ENCODE peak calls at places on chromosomes 11 and 22, in eight cellular contexts. One of them, this sample, is unnamed. For H3K4me1, the result is how much of the 10 kb centered on the place peaks cover.

GRCh38 chr11:62004473-62004872 is 37.0 kb upstream of the FTH1 start:
- DNase-seq in stomach: no peak
- DNase-seq in PC-9: no peak
- DNase-seq in GM23248: peak
- DNase-seq in PC-3: peak
- DNase-seq in cardiac muscle cell: peak
- DNase-seq in MM.1S: no peak
- DNase-seq in hepatocyte: no peak
- DNase-seq in this sample: no peak

GRCh38 chr22:39253427-39254070 is 8.8 kb upstream of the PDGFB start:
- DNase-seq in PC-9: peak
- DNase-seq in hepatocyte: peak
- DNase-seq in stomach: peak
- DNase-seq in PC-3: peak
- DNase-seq in cardiac muscle cell: peak
- DNase-seq in MM.1S: peak
- DNase-seq in GM23248: peak
- DNase-seq in this sample: peak

GRCh38 chr11:11931461-11932055 is 76.9 kb downstream of the DKK3 start:
- DNase-seq in MM.1S: peak
- DNase-seq in stomach: no peak
- DNase-seq in cardiac muscle cell: peak
- DNase-seq in hepatocyte: peak
- DNase-seq in PC-9: no peak
- DNase-seq in PC-3: peak
- DNase-seq in GM23248: peak
- DNase-seq in this sample: peak

GRCh38 chr22:28963362-28963761 is 80.0 kb downstream of the ZNRF3 start:
- DNase-seq in GM23248: no peak
- DNase-seq in PC-9: no peak
- DNase-seq in hepatocyte: no peak
- DNase-seq in cardiac muscle cell: no peak
- DNase-seq in stomach: no peak
- DNase-seq in MM.1S: no peak
- DNase-seq in PC-3: no peak
- DNase-seq in this sample: no peak

GRCh38 chr11:124762077-124762623 is at the start of gene ESAM:
- DNase-seq in MM.1S: peak
- DNase-seq in hepatocyte: peak
- DNase-seq in stomach: peak
- DNase-seq in GM23248: peak
- DNase-seq in cardiac muscle cell: no peak
- DNase-seq in PC-3: peak
- DNase-seq in PC-9: peak
- DNase-seq in this sample: peak

GRCh38 chr11:119055901-119056300 is 1.1 kb downstream of the HYOU1 start:
- DNase-seq in PC-3: peak
- DNase-seq in PC-9: peak
- DNase-seq in hepatocyte: peak
- DNase-seq in GM23248: peak
- DNase-seq in MM.1S: peak
- DNase-seq in stomach: no peak
- DNase-seq in cardiac muscle cell: peak
- DNase-seq in this sample: no peak

GRCh38 chr11:298406-299065 is 790 bp downstream of the IFITM5 start:
- DNase-seq in hepatocyte: no peak
- DNase-seq in PC-3: no peak
- DNase-seq in MM.1S: no peak
- DNase-seq in PC-9: no peak
- DNase-seq in stomach: no peak
- DNase-seq in GM23248: no peak
- DNase-seq in cardiac muscle cell: no peak
- DNase-seq in this sample: no peak

GRCh38 chr22:50020606-50021005 is 8.0 kb upstream of the IL17REL start:
- DNase-seq in PC-3: no peak
- DNase-seq in stomach: no peak
- DNase-seq in hepatocyte: no peak
- DNase-seq in MM.1S: no peak
- DNase-seq in GM23248: no peak
- DNase-seq in PC-9: no peak
- DNase-seq in cardiac muscle cell: no peak
- DNase-seq in this sample: no peak

GRCh38 chr11:30109774-30110173 is 92.9 kb upstream of the KCNA4 start:
- DNase-seq in hepatocyte: no peak
- DNase-seq in stomach: no peak
- DNase-seq in GM23248: no peak
- DNase-seq in PC-3: no peak
- DNase-seq in PC-9: no peak
- DNase-seq in MM.1S: no peak
- DNase-seq in cardiac muscle cell: no peak
- DNase-seq in this sample: no peak

GRCh38 chr11:58905141-58905715 is 34.1 kb upstream of the GLYATL1 start:
- DNase-seq in hepatocyte: peak
- DNase-seq in GM23248: peak
- DNase-seq in stomach: no peak
- DNase-seq in PC-3: peak
- DNase-seq in PC-9: no peak
- DNase-seq in MM.1S: no peak
- DNase-seq in cardiac muscle cell: peak
- DNase-seq in this sample: no peak

GRCh38 chr11:5197538-5197937 is 2.9 kb downstream of the OR51V1 start:
- DNase-seq in PC-3: no peak
- DNase-seq in MM.1S: no peak
- DNase-seq in stomach: no peak
- DNase-seq in hepatocyte: no peak
- DNase-seq in PC-9: no peak
- DNase-seq in GM23248: peak
- DNase-seq in cardiac muscle cell: no peak
- DNase-seq in this sample: no peak

GRCh38 chr11:62137276-62137861 is 13.6 kb downstream of the INCENP start:
- DNase-seq in GM23248: no peak
- DNase-seq in stomach: no peak
- DNase-seq in PC-3: no peak
- DNase-seq in MM.1S: no peak
- DNase-seq in cardiac muscle cell: no peak
- DNase-seq in PC-9: no peak
- DNase-seq in hepatocyte: no peak
- DNase-seq in this sample: no peak

GRCh38 chr11:94738746-94739145 is 29.4 kb upstream of the AMOTL1 start:
- DNase-seq in cardiac muscle cell: no peak
- DNase-seq in PC-3: no peak
- DNase-seq in stomach: no peak
- DNase-seq in GM23248: no peak
- DNase-seq in MM.1S: no peak
- DNase-seq in hepatocyte: no peak
- DNase-seq in PC-9: no peak
- DNase-seq in this sample: no peak

GRCh38 chr11:120554771-120555432 is 43.4 kb downstream of the GRIK4 start:
- DNase-seq in MM.1S: peak
- DNase-seq in stomach: no peak
- DNase-seq in PC-3: no peak
- DNase-seq in GM23248: peak
- DNase-seq in PC-9: no peak
- DNase-seq in cardiac muscle cell: peak
- DNase-seq in hepatocyte: no peak
- DNase-seq in this sample: no peak

GRCh38 chr11:86632499-86633269 is 39.7 kb downstream of the ME3 start:
- DNase-seq in GM23248: peak
- DNase-seq in PC-9: peak
- DNase-seq in PC-3: peak
- DNase-seq in hepatocyte: peak
- DNase-seq in cardiac muscle cell: peak
- DNase-seq in MM.1S: no peak
- DNase-seq in stomach: no peak
- DNase-seq in this sample: no peak

GRCh38 chr11:118216621-118217526 is 7.9 kb downstream of the JAML start:
- DNase-seq in PC-9: no peak
- DNase-seq in MM.1S: no peak
- DNase-seq in stomach: no peak
- DNase-seq in GM23248: no peak
- DNase-seq in PC-3: no peak
- DNase-seq in cardiac muscle cell: no peak
- DNase-seq in hepatocyte: no peak
- DNase-seq in this sample: peak

GRCh38 chr11:1196516-1197391 is 26.1 kb upstream of the MUC5B start:
- DNase-seq in PC-3: no peak
- DNase-seq in GM23248: no peak
- DNase-seq in hepatocyte: no peak
- DNase-seq in MM.1S: no peak
- DNase-seq in PC-9: no peak
- DNase-seq in cardiac muscle cell: no peak
- DNase-seq in stomach: peak
- DNase-seq in this sample: no peak

GRCh38 chr22:29780220-29780619 is 13.1 kb downstream of the UQCR10 start:
- DNase-seq in PC-9: no peak
- DNase-seq in MM.1S: no peak
- DNase-seq in stomach: no peak
- DNase-seq in GM23248: no peak
- DNase-seq in PC-3: no peak
- DNase-seq in hepatocyte: no peak
- DNase-seq in cardiac muscle cell: no peak
- DNase-seq in this sample: no peak

GRCh38 chr11:116970485-116971292 is 127.5 kb downstream of the SIK3 start:
- DNase-seq in stomach: no peak
- DNase-seq in PC-9: no peak
- DNase-seq in cardiac muscle cell: no peak
- DNase-seq in GM23248: peak
- DNase-seq in MM.1S: no peak
- DNase-seq in PC-3: peak
- DNase-seq in hepatocyte: no peak
- DNase-seq in this sample: no peak

GRCh38 chr22:40345801-40346177 is 511 bp upstream of the ADSL start:
- DNase-seq in PC-9: no peak
- DNase-seq in hepatocyte: peak
- DNase-seq in GM23248: peak
- DNase-seq in MM.1S: peak
- DNase-seq in stomach: peak
- DNase-seq in cardiac muscle cell: peak
- DNase-seq in PC-3: peak
- DNase-seq in this sample: peak

GRCh38 chr11:130022799-130023198 is 20.2 kb upstream of the PRDM10 start:
- DNase-seq in MM.1S: no peak
- DNase-seq in GM23248: peak
- DNase-seq in PC-9: no peak
- DNase-seq in hepatocyte: no peak
- DNase-seq in stomach: no peak
- DNase-seq in PC-3: peak
- DNase-seq in cardiac muscle cell: no peak
- DNase-seq in this sample: no peak

GRCh38 chr22:39170825-39171622 is 18.5 kb upstream of the CBX7 start:
- DNase-seq in GM23248: peak
- DNase-seq in MM.1S: peak
- DNase-seq in PC-9: peak
- DNase-seq in PC-3: peak
- DNase-seq in hepatocyte: peak
- DNase-seq in stomach: peak
- DNase-seq in cardiac muscle cell: peak
- DNase-seq in this sample: peak

GRCh38 chr22:32623943-32624342 is 149.3 kb downstream of the FBXO7 start:
- DNase-seq in PC-3: no peak
- DNase-seq in GM23248: peak
- DNase-seq in PC-9: no peak
- DNase-seq in cardiac muscle cell: peak
- DNase-seq in MM.1S: no peak
- DNase-seq in hepatocyte: peak
- DNase-seq in stomach: peak
- DNase-seq in this sample: no peak

GRCh38 chr22:46374663-46375474 is 39.4 kb downstream of the TRMU start:
- DNase-seq in PC-3: no peak
- DNase-seq in GM23248: no peak
- DNase-seq in cardiac muscle cell: no peak
- DNase-seq in PC-9: peak
- DNase-seq in stomach: peak
- DNase-seq in MM.1S: no peak
- DNase-seq in hepatocyte: no peak
- DNase-seq in this sample: no peak

GRCh38 chr11:2523821-2524391 is 79.1 kb downstream of the KCNQ1 start:
- DNase-seq in GM23248: no peak
- DNase-seq in hepatocyte: no peak
- DNase-seq in PC-9: no peak
- DNase-seq in MM.1S: no peak
- DNase-seq in stomach: peak
- DNase-seq in cardiac muscle cell: no peak
- DNase-seq in PC-3: no peak
- DNase-seq in this sample: no peak
- H3K4me1 ChIP-seq in GM23248: under half
- H3K4me1 ChIP-seq in hepatocyte: under half
- H3K4me1 ChIP-seq in PC-9: under half
- H3K4me1 ChIP-seq in MM.1S: under half
- H3K4me1 ChIP-seq in stomach: under half
- H3K4me1 ChIP-seq in cardiac muscle cell: under half
- H3K4me1 ChIP-seq in PC-3: under half
- H3K4me1 ChIP-seq in this sample: under half

GRCh38 chr11:60338053-60338452 is 11.0 kb downstream of the MS4A6E start:
- DNase-seq in PC-3: no peak
- DNase-seq in PC-9: no peak
- DNase-seq in hepatocyte: no peak
- DNase-seq in cardiac muscle cell: no peak
- DNase-seq in GM23248: no peak
- DNase-seq in MM.1S: no peak
- DNase-seq in stomach: no peak
- DNase-seq in this sample: no peak
- H3K4me1 ChIP-seq in PC-3: under half
- H3K4me1 ChIP-seq in PC-9: under half
- H3K4me1 ChIP-seq in hepatocyte: under half
- H3K4me1 ChIP-seq in cardiac muscle cell: under half
- H3K4me1 ChIP-seq in GM23248: under half
- H3K4me1 ChIP-seq in MM.1S: under half
- H3K4me1 ChIP-seq in stomach: under half
- H3K4me1 ChIP-seq in this sample: under half

GRCh38 chr11:67649634-67650540 is 643 bp downstream of the ACY3 start:
- DNase-seq in stomach: no peak
- DNase-seq in PC-3: no peak
- DNase-seq in MM.1S: peak
- DNase-seq in hepatocyte: no peak
- DNase-seq in GM23248: no peak
- DNase-seq in cardiac muscle cell: no peak
- DNase-seq in PC-9: peak
- DNase-seq in this sample: no peak
- H3K4me1 ChIP-seq in stomach: under half
- H3K4me1 ChIP-seq in PC-3: under half
- H3K4me1 ChIP-seq in MM.1S: under half
- H3K4me1 ChIP-seq in hepatocyte: under half
- H3K4me1 ChIP-seq in GM23248: under half
- H3K4me1 ChIP-seq in cardiac muscle cell: under half
- H3K4me1 ChIP-seq in PC-9: under half
- H3K4me1 ChIP-seq in this sample: under half

DNA sequence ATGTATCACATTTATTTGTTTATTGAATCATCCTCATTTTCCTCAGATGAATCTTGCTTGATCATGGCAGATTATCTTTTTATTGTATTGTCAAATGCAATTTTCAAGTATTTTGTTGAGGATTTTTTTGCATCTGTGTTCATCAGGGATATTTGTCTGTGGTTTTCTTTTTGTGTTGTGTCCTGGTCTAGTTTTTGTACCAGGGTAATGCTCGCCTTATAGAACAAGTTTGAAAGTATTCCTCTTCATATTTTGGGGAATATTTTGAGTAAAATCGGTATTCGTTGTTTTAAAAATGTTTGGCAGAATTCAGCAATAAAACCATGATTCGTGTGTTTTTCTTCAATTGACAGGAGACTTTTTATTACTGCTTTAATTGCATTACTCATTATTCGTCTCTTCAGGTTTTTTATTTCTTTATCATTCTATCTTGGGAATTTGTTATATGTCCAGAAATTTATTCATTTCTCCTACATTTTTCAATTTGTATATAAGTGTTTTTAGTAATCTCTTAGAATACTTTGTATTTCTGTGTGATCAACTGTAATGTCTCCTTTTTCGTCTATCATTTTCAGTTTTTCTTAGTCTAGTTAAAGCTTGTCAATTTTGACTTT is 113.4 kb upstream of the SERPIND1 start:
- DNase-seq in GM23248: no peak
- DNase-seq in MM.1S: no peak
- DNase-seq in PC-9: no peak
- DNase-seq in stomach: no peak
- DNase-seq in PC-3: peak
- DNase-seq in hepatocyte: no peak
- DNase-seq in cardiac muscle cell: no peak
- DNase-seq in this sample: no peak
- H3K4me1 ChIP-seq in GM23248: under half
- H3K4me1 ChIP-seq in MM.1S: under half
- H3K4me1 ChIP-seq in PC-9: under half
- H3K4me1 ChIP-seq in stomach: under half
- H3K4me1 ChIP-seq in PC-3: under half
- H3K4me1 ChIP-seq in hepatocyte: under half
- H3K4me1 ChIP-seq in cardiac muscle cell: under half
- H3K4me1 ChIP-seq in this sample: under half